ENCODE peak calls at places on chromosomes 1 and 21, in eight cellular contexts. One of them, this sample, is unnamed.

GRCh38 chr1:225847610-225848009 is 34.6 kb downstream of the TMEM63A start:
- DNase-seq in transverse colon: peak
- DNase-seq in heart right ventricle: no peak
- DNase-seq in B cell: no peak
- DNase-seq in AG04450: no peak
- DNase-seq in HFF-Myc: no peak
- DNase-seq in neural crest cell: no peak
- DNase-seq in dorsolateral prefrontal cortex: no peak
- DNase-seq in this sample: no peak

GRCh38 chr1:161311595-161312181 is 1.9 kb upstream of the MPZ start:
- DNase-seq in HFF-Myc: no peak
- DNase-seq in neural crest cell: no peak
- DNase-seq in heart right ventricle: no peak
- DNase-seq in dorsolateral prefrontal cortex: no peak
- DNase-seq in transverse colon: no peak
- DNase-seq in B cell: no peak
- DNase-seq in AG04450: no peak
- DNase-seq in this sample: no peak

GRCh38 chr1:114024049-114024448 is 44.8 kb downstream of the OLFML3 start:
- DNase-seq in transverse colon: no peak
- DNase-seq in B cell: no peak
- DNase-seq in HFF-Myc: no peak
- DNase-seq in AG04450: no peak
- DNase-seq in heart right ventricle: no peak
- DNase-seq in neural crest cell: no peak
- DNase-seq in dorsolateral prefrontal cortex: no peak
- DNase-seq in this sample: no peak

GRCh38 chr1:81032973-81033425 is 767.7 kb upstream of the ADGRL2 start:
- DNase-seq in neural crest cell: no peak
- DNase-seq in AG04450: no peak
- DNase-seq in transverse colon: no peak
- DNase-seq in heart right ventricle: no peak
- DNase-seq in B cell: no peak
- DNase-seq in dorsolateral prefrontal cortex: no peak
- DNase-seq in HFF-Myc: no peak
- DNase-seq in this sample: no peak

GRCh38 chr1:59924653-59925052 is 1.9 kb downstream of the CYP2J2 start:
- DNase-seq in dorsolateral prefrontal cortex: no peak
- DNase-seq in B cell: no peak
- DNase-seq in neural crest cell: no peak
- DNase-seq in AG04450: no peak
- DNase-seq in transverse colon: no peak
- DNase-seq in heart right ventricle: no peak
- DNase-seq in HFF-Myc: no peak
- DNase-seq in this sample: no peak

GRCh38 chr1:27391511-27392095 is 819 bp upstream of the GPR3 start:
- DNase-seq in neural crest cell: no peak
- DNase-seq in transverse colon: peak
- DNase-seq in heart right ventricle: no peak
- DNase-seq in B cell: no peak
- DNase-seq in HFF-Myc: no peak
- DNase-seq in AG04450: no peak
- DNase-seq in dorsolateral prefrontal cortex: peak
- DNase-seq in this sample: no peak

GRCh38 chr1:22472596-22472995 is 20.9 kb downstream of the ZBTB40 start:
- DNase-seq in transverse colon: no peak
- DNase-seq in AG04450: no peak
- DNase-seq in dorsolateral prefrontal cortex: peak
- DNase-seq in HFF-Myc: no peak
- DNase-seq in heart right ventricle: no peak
- DNase-seq in neural crest cell: no peak
- DNase-seq in B cell: no peak
- DNase-seq in this sample: no peak

GRCh38 chr1:201466492-201466891 is 2.5 kb downstream of the PHLDA3 start:
- DNase-seq in dorsolateral prefrontal cortex: no peak
- DNase-seq in B cell: no peak
- DNase-seq in neural crest cell: no peak
- DNase-seq in transverse colon: peak
- DNase-seq in heart right ventricle: no peak
- DNase-seq in HFF-Myc: no peak
- DNase-seq in AG04450: no peak
- DNase-seq in this sample: no peak

GRCh38 chr1:65572701-65573421 is 152.4 kb downstream of the LEPR start:
- DNase-seq in B cell: no peak
- DNase-seq in transverse colon: no peak
- DNase-seq in dorsolateral prefrontal cortex: no peak
- DNase-seq in HFF-Myc: no peak
- DNase-seq in AG04450: no peak
- DNase-seq in neural crest cell: no peak
- DNase-seq in heart right ventricle: no peak
- DNase-seq in this sample: no peak

GRCh38 chr1:19430121-19431068 is 54.9 kb downstream of the CAPZB start:
- DNase-seq in transverse colon: no peak
- DNase-seq in neural crest cell: no peak
- DNase-seq in dorsolateral prefrontal cortex: no peak
- DNase-seq in AG04450: no peak
- DNase-seq in HFF-Myc: no peak
- DNase-seq in B cell: no peak
- DNase-seq in heart right ventricle: no peak
- DNase-seq in this sample: no peak

GRCh38 chr1:15118579-15118978 is 35.0 kb upstream of the TMEM51 start:
- DNase-seq in HFF-Myc: no peak
- DNase-seq in B cell: no peak
- DNase-seq in dorsolateral prefrontal cortex: no peak
- DNase-seq in transverse colon: no peak
- DNase-seq in AG04450: no peak
- DNase-seq in neural crest cell: no peak
- DNase-seq in heart right ventricle: no peak
- DNase-seq in this sample: no peak

GRCh38 chr1:86499987-86500593 is 31.4 kb downstream of the CLCA1 start:
- DNase-seq in transverse colon: no peak
- DNase-seq in heart right ventricle: no peak
- DNase-seq in AG04450: no peak
- DNase-seq in HFF-Myc: no peak
- DNase-seq in B cell: no peak
- DNase-seq in neural crest cell: no peak
- DNase-seq in dorsolateral prefrontal cortex: no peak
- DNase-seq in this sample: no peak

GRCh38 chr1:3515774-3516480 is 61.5 kb downstream of the ARHGEF16 start:
- DNase-seq in heart right ventricle: no peak
- DNase-seq in AG04450: no peak
- DNase-seq in transverse colon: no peak
- DNase-seq in HFF-Myc: no peak
- DNase-seq in neural crest cell: no peak
- DNase-seq in B cell: no peak
- DNase-seq in dorsolateral prefrontal cortex: no peak
- DNase-seq in this sample: no peak

GRCh38 chr21:37198989-37199924 is 67.9 kb downstream of the VPS26C start:
- DNase-seq in AG04450: no peak
- DNase-seq in transverse colon: no peak
- DNase-seq in dorsolateral prefrontal cortex: no peak
- DNase-seq in neural crest cell: no peak
- DNase-seq in B cell: no peak
- DNase-seq in HFF-Myc: no peak
- DNase-seq in heart right ventricle: no peak
- DNase-seq in this sample: no peak

GRCh38 chr1:172906778-172907592 is 143.8 kb downstream of the TNFSF18 start:
- DNase-seq in dorsolateral prefrontal cortex: no peak
- DNase-seq in neural crest cell: no peak
- DNase-seq in heart right ventricle: no peak
- DNase-seq in B cell: no peak
- DNase-seq in AG04450: no peak
- DNase-seq in HFF-Myc: peak
- DNase-seq in transverse colon: no peak
- DNase-seq in this sample: no peak

GRCh38 chr1:31855038-31855845 is 39.4 kb upstream of the SPOCD1 start:
- DNase-seq in HFF-Myc: peak
- DNase-seq in transverse colon: no peak
- DNase-seq in AG04450: peak
- DNase-seq in B cell: no peak
- DNase-seq in heart right ventricle: no peak
- DNase-seq in neural crest cell: no peak
- DNase-seq in dorsolateral prefrontal cortex: no peak
- DNase-seq in this sample: no peak

GRCh38 chr21:34704119-34704518 is 35.3 kb downstream of the CLIC6 start:
- DNase-seq in neural crest cell: no peak
- DNase-seq in AG04450: no peak
- DNase-seq in heart right ventricle: no peak
- DNase-seq in dorsolateral prefrontal cortex: no peak
- DNase-seq in HFF-Myc: no peak
- DNase-seq in B cell: no peak
- DNase-seq in transverse colon: no peak
- DNase-seq in this sample: no peak

GRCh38 chr1:91804546-91805023 is 81.4 kb downstream of the TGFBR3 start:
- DNase-seq in transverse colon: no peak
- DNase-seq in neural crest cell: no peak
- DNase-seq in dorsolateral prefrontal cortex: no peak
- DNase-seq in B cell: no peak
- DNase-seq in heart right ventricle: no peak
- DNase-seq in AG04450: no peak
- DNase-seq in HFF-Myc: no peak
- DNase-seq in this sample: no peak

GRCh38 chr1:84020151-84020550 is 21.2 kb upstream of the TTLL7 start:
- DNase-seq in transverse colon: no peak
- DNase-seq in neural crest cell: no peak
- DNase-seq in HFF-Myc: no peak
- DNase-seq in heart right ventricle: no peak
- DNase-seq in dorsolateral prefrontal cortex: no peak
- DNase-seq in B cell: no peak
- DNase-seq in AG04450: no peak
- DNase-seq in this sample: no peak
- TF ChIP-seq CTCF in transverse colon: no peak
- TF ChIP-seq CTCF in neural crest cell: no peak
- TF ChIP-seq CTCF in HFF-Myc: no peak
- TF ChIP-seq CTCF in heart right ventricle: no peak
- TF ChIP-seq CTCF in dorsolateral prefrontal cortex: peak
- TF ChIP-seq CTCF in B cell: no peak
- TF ChIP-seq CTCF in AG04450: no peak
- TF ChIP-seq CTCF in this sample: no peak

DNA sequence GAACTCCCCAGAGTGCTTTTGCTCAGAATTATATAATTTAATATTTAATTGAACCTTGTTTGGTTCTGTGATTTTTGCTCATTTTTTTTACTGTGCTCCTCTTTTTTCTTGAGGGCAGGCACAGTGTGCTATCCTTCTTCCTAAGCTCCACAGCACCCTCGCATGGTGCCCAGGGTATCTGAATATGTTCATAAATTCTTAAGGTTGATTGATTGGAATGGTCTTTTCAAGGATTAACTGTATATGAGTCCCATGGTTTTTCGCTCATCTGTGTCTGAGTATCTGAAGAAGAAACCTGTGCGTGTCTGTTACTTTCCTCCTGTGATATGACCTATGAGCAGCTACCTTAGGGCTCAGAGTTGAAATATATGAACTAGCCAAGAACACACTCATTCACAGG is 393.7 kb downstream of the HLX start:
- DNase-seq in B cell: no peak
- DNase-seq in transverse colon: no peak
- DNase-seq in dorsolateral prefrontal cortex: no peak
- DNase-seq in heart right ventricle: no peak
- DNase-seq in HFF-Myc: no peak
- DNase-seq in neural crest cell: no peak
- DNase-seq in AG04450: no peak
- DNase-seq in this sample: no peak
- TF ChIP-seq CTCF in B cell: no peak
- TF ChIP-seq CTCF in transverse colon: no peak
- TF ChIP-seq CTCF in dorsolateral prefrontal cortex: no peak
- TF ChIP-seq CTCF in heart right ventricle: no peak
- TF ChIP-seq CTCF in HFF-Myc: no peak
- TF ChIP-seq CTCF in neural crest cell: no peak
- TF ChIP-seq CTCF in AG04450: no peak
- TF ChIP-seq CTCF in this sample: peak

GRCh38 chr1:217564833-217565232 is 66.1 kb downstream of the GPATCH2 start:
- DNase-seq in neural crest cell: no peak
- DNase-seq in HFF-Myc: no peak
- DNase-seq in B cell: no peak
- DNase-seq in transverse colon: no peak
- DNase-seq in heart right ventricle: no peak
- DNase-seq in dorsolateral prefrontal cortex: no peak
- DNase-seq in AG04450: no peak
- DNase-seq in this sample: no peak

GRCh38 chr1:217568200-217568599 is 62.7 kb downstream of the GPATCH2 start:
- DNase-seq in heart right ventricle: no peak
- DNase-seq in neural crest cell: no peak
- DNase-seq in transverse colon: no peak
- DNase-seq in AG04450: no peak
- DNase-seq in dorsolateral prefrontal cortex: no peak
- DNase-seq in B cell: no peak
- DNase-seq in HFF-Myc: no peak
- DNase-seq in this sample: no peak

GRCh38 chr1:217562229-217562878 is 68.5 kb downstream of the GPATCH2 start:
- DNase-seq in AG04450: peak
- DNase-seq in transverse colon: no peak
- DNase-seq in HFF-Myc: peak
- DNase-seq in B cell: no peak
- DNase-seq in dorsolateral prefrontal cortex: no peak
- DNase-seq in neural crest cell: no peak
- DNase-seq in heart right ventricle: no peak
- DNase-seq in this sample: no peak

GRCh38 chr1:217561446-217561845 is 69.4 kb downstream of the GPATCH2 start:
- DNase-seq in B cell: no peak
- DNase-seq in HFF-Myc: no peak
- DNase-seq in dorsolateral prefrontal cortex: no peak
- DNase-seq in AG04450: no peak
- DNase-seq in heart right ventricle: no peak
- DNase-seq in neural crest cell: no peak
- DNase-seq in transverse colon: no peak
- DNase-seq in this sample: no peak

GRCh38 chr1:217563179-217563578 is 67.7 kb downstream of the GPATCH2 start:
- DNase-seq in neural crest cell: no peak
- DNase-seq in transverse colon: no peak
- DNase-seq in HFF-Myc: no peak
- DNase-seq in B cell: no peak
- DNase-seq in AG04450: no peak
- DNase-seq in dorsolateral prefrontal cortex: no peak
- DNase-seq in heart right ventricle: no peak
- DNase-seq in this sample: no peak
- TF ChIP-seq CTCF in neural crest cell: no peak
- TF ChIP-seq CTCF in transverse colon: no peak
- TF ChIP-seq CTCF in HFF-Myc: no peak
- TF ChIP-seq CTCF in B cell: no peak
- TF ChIP-seq CTCF in AG04450: no peak
- TF ChIP-seq CTCF in dorsolateral prefrontal cortex: no peak
- TF ChIP-seq CTCF in heart right ventricle: no peak
- TF ChIP-seq CTCF in this sample: no peak

DNA sequence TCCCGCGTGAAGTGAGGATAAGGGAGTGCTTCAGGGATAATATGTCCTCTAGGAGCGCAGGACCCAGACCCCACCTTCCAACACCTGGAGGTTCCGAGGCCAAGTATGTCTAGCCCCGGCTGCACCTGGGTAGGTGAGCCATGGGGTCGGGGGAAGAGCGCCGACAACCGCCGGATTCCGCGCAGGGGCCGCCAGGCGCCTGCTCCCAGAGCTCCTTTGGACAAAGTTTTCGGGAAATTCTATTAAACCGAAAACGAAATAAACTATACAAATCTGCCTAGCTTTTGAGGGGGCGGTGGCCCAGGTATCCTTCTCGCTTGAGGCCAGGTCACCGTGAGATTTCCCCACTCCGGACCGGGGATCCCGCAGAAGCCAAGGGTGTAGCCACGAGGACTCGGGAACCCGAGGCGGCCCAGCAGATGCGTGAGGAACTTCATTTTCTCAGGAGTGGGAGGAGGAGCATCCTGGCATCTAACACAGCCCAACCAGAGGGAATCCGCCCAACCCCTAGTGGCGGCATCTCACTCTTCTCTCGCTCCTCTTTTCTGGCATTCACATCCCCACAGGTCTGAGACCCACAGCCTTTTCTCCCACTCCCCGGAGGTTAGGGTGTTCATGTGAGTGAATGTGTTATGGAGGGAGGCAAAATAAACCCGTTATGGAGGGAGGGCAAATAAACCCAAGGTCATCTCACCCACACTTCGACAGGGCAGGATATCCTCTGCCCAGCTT is 2.3 kb upstream of the DMRTA2 start:
- DNase-seq in neural crest cell: no peak
- DNase-seq in HFF-Myc: no peak
- DNase-seq in dorsolateral prefrontal cortex: no peak
- DNase-seq in AG04450: no peak
- DNase-seq in transverse colon: no peak
- DNase-seq in B cell: no peak
- DNase-seq in heart right ventricle: no peak
- DNase-seq in this sample: no peak
- TF ChIP-seq CTCF in neural crest cell: peak
- TF ChIP-seq CTCF in HFF-Myc: peak
- TF ChIP-seq CTCF in dorsolateral prefrontal cortex: no peak
- TF ChIP-seq CTCF in AG04450: peak
- TF ChIP-seq CTCF in transverse colon: no peak
- TF ChIP-seq CTCF in B cell: no peak
- TF ChIP-seq CTCF in heart right ventricle: no peak
- TF ChIP-seq CTCF in this sample: no peak